ENCODE peak calls at places on chromosomes 12 and 14, in seven cellular contexts. O is skeletal muscle cell; P is HFF-Myc; I is lung; Z is AG09309; H is kidney epithelial cell; L is activated CD4-positive, CD25-positive, alpha-beta regulatory T cell. X is an unnamed sample.
A peak's percentile ranks its signal among the peaks of the same experiment; 100 is the strongest.

GRCh38 chr14:33946679-33947078 is 4.2 kb downstream of the EGLN3 start:
- DNase-seq in O (no peak), L (no peak), H (no peak), P (no peak), I (no peak), Z (no peak), X (no peak)

GRCh38 chr12:100528471-100529139 is 44.9 kb upstream of the GAS2L3 start:
- DNase-seq in Z (no peak), O (no peak), I (no peak), L (no peak), P (no peak), H (peak; percentile 26), X (no peak)

GRCh38 chr14:63388766-63389431 is 70.2 kb upstream of the GPHB5 start:
- DNase-seq in I (peak; percentile 56), P (peak; percentile 7), O (peak; percentile 11), Z (peak; percentile 17), H (peak; percentile 12), L (peak; percentile 24), X (no peak)

GRCh38 chr14:75476274-75476995 is 45.8 kb upstream of the BATF start:
- DNase-seq in I (peak; percentile 81), H (no peak), Z (no peak), O (no peak), P (no peak), L (no peak), X (no peak)

GRCh38 chr12:32821293-32822089 is 65.8 kb upstream of the YARS2 start:
- DNase-seq in Z (no peak), O (no peak), I (no peak), L (no peak), H (no peak), P (no peak), X (no peak)

GRCh38 chr12:67651380-67651695 is 2.8 kb downstream of the DYRK2 start:
- DNase-seq in Z (no peak), O (no peak), I (no peak), H (no peak), L (no peak), P (no peak), X (no peak)

GRCh38 chr14:89292579-89293348 is 124.3 kb downstream of the FOXN3 start:
- DNase-seq in P (no peak), I (no peak), O (no peak), L (no peak), H (no peak), Z (no peak), X (no peak)

GRCh38 chr12:67388331-67389163 is 119.4 kb downstream of the CAND1 start:
- DNase-seq in H (no peak), L (no peak), Z (no peak), O (no peak), I (no peak), P (no peak), X (no peak)